ENCODE peak calls at places on chromosome 2, in five cellular contexts. One of them, this sample, is unnamed.
A peak's percentile ranks its signal among the peaks of the same experiment; 100 is the strongest.

GRCh38 chr2:196075196-196075595 is 6.6 kb upstream of the DNAH7 start:
- DNase-seq in right lobe of liver: no peak
- DNase-seq in IMR-90: peak; percentile 38
- DNase-seq in thyroid gland: no peak
- DNase-seq in right atrium auricular region: no peak
- DNase-seq in this sample: no peak

GRCh38 chr2:65537651-65538385 is 105.4 kb upstream of the SPRED2 start:
- DNase-seq in right lobe of liver: no peak
- DNase-seq in IMR-90: peak; percentile 34
- DNase-seq in thyroid gland: no peak
- DNase-seq in right atrium auricular region: no peak
- DNase-seq in this sample: no peak

GRCh38 chr2:152403395-152403794 is 68.4 kb downstream of the FMNL2 start:
- DNase-seq in right lobe of liver: no peak
- DNase-seq in IMR-90: no peak
- DNase-seq in thyroid gland: no peak
- DNase-seq in right atrium auricular region: no peak
- DNase-seq in this sample: no peak

GRCh38 chr2:30301551-30301950 is 70.2 kb downstream of the LBH start:
- DNase-seq in right lobe of liver: no peak
- DNase-seq in IMR-90: peak; percentile 93
- DNase-seq in thyroid gland: peak; percentile 26
- DNase-seq in right atrium auricular region: no peak
- DNase-seq in this sample: no peak

GRCh38 chr2:181594322-181594721 is 62.6 kb downstream of the CERKL start:
- DNase-seq in right lobe of liver: no peak
- DNase-seq in IMR-90: no peak
- DNase-seq in thyroid gland: no peak
- DNase-seq in right atrium auricular region: no peak
- DNase-seq in this sample: no peak

GRCh38 chr2:149087751-149088150 is 49.3 kb downstream of the LYPD6B start:
- DNase-seq in right lobe of liver: no peak
- DNase-seq in IMR-90: no peak
- DNase-seq in thyroid gland: no peak
- DNase-seq in right atrium auricular region: no peak
- DNase-seq in this sample: no peak

GRCh38 chr2:128710242-128710641 is 391.6 kb upstream of the HS6ST1 start:
- DNase-seq in right lobe of liver: no peak
- DNase-seq in IMR-90: no peak
- DNase-seq in thyroid gland: no peak
- DNase-seq in right atrium auricular region: peak; percentile 11
- DNase-seq in this sample: no peak

GRCh38 chr2:207748993-207749392 is 20.7 kb downstream of the FZD5 start:
- DNase-seq in right lobe of liver: no peak
- DNase-seq in IMR-90: no peak
- DNase-seq in thyroid gland: no peak
- DNase-seq in right atrium auricular region: no peak
- DNase-seq in this sample: no peak

GRCh38 chr2:162821176-162821575 is 17.4 kb downstream of the KCNH7 start:
- DNase-seq in right lobe of liver: no peak
- DNase-seq in IMR-90: no peak
- DNase-seq in thyroid gland: no peak
- DNase-seq in right atrium auricular region: no peak
- DNase-seq in this sample: no peak

GRCh38 chr2:195945056-195945455 is 123.6 kb downstream of the DNAH7 start:
- DNase-seq in right lobe of liver: no peak
- DNase-seq in IMR-90: no peak
- DNase-seq in thyroid gland: no peak
- DNase-seq in right atrium auricular region: no peak
- DNase-seq in this sample: no peak

GRCh38 chr2:226683196-226683595 is 116.4 kb downstream of the IRS1 start:
- DNase-seq in right lobe of liver: no peak
- DNase-seq in IMR-90: peak; percentile 28
- DNase-seq in thyroid gland: no peak
- DNase-seq in right atrium auricular region: no peak
- DNase-seq in this sample: no peak

GRCh38 chr2:177171418-177171865 is 41.2 kb upstream of the HNRNPA3 start:
- DNase-seq in right lobe of liver: no peak
- DNase-seq in IMR-90: no peak
- DNase-seq in thyroid gland: no peak
- DNase-seq in right atrium auricular region: no peak
- DNase-seq in this sample: no peak

GRCh38 chr2:43010428-43011141 is 215.8 kb downstream of the ZFP36L2 start:
- DNase-seq in right lobe of liver: no peak
- DNase-seq in IMR-90: peak; percentile 20
- DNase-seq in thyroid gland: no peak
- DNase-seq in right atrium auricular region: no peak
- DNase-seq in this sample: peak; percentile 40

GRCh38 chr2:154240921-154241379 is 369.2 kb downstream of the GALNT13 start:
- DNase-seq in right lobe of liver: peak; percentile 41
- DNase-seq in IMR-90: no peak
- DNase-seq in thyroid gland: no peak
- DNase-seq in right atrium auricular region: no peak
- DNase-seq in this sample: no peak

GRCh38 chr2:69716555-69717120 is 25.3 kb upstream of the ANXA4 start:
- DNase-seq in right lobe of liver: no peak
- DNase-seq in IMR-90: peak; percentile 71
- DNase-seq in thyroid gland: no peak
- DNase-seq in right atrium auricular region: no peak
- DNase-seq in this sample: no peak

GRCh38 chr2:123513351-123513750 is 511.7 kb upstream of the CNTNAP5 start:
- DNase-seq in right lobe of liver: no peak
- DNase-seq in IMR-90: no peak
- DNase-seq in thyroid gland: no peak
- DNase-seq in right atrium auricular region: no peak
- DNase-seq in this sample: no peak

GRCh38 chr2:15359716-15360531 is 201.2 kb downstream of the NBAS start:
- DNase-seq in right lobe of liver: no peak
- DNase-seq in IMR-90: peak; percentile 93
- DNase-seq in thyroid gland: no peak
- DNase-seq in right atrium auricular region: no peak
- DNase-seq in this sample: no peak

GRCh38 chr2:58140508-58141072 is 94.0 kb downstream of the VRK2 start:
- DNase-seq in right lobe of liver: no peak
- DNase-seq in IMR-90: peak; percentile 81
- DNase-seq in thyroid gland: no peak
- DNase-seq in right atrium auricular region: no peak
- DNase-seq in this sample: no peak

GRCh38 chr2:8885449-8886196 is 48.2 kb upstream of the KIDINS220 start:
- DNase-seq in right lobe of liver: no peak
- DNase-seq in IMR-90: no peak
- DNase-seq in thyroid gland: no peak
- DNase-seq in right atrium auricular region: no peak
- DNase-seq in this sample: no peak

GRCh38 chr2:137964066-137964858 is at the start of gene HNMT:
- DNase-seq in right lobe of liver: peak; percentile 66
- DNase-seq in IMR-90: peak; percentile 55
- DNase-seq in thyroid gland: peak; percentile 4
- DNase-seq in right atrium auricular region: peak; percentile 73
- DNase-seq in this sample: peak; percentile 78

GRCh38 chr2:142872900-142873724 is 4.4 kb upstream of the KYNU start:
- DNase-seq in right lobe of liver: no peak
- DNase-seq in IMR-90: peak; percentile 97
- DNase-seq in thyroid gland: no peak
- DNase-seq in right atrium auricular region: no peak
- DNase-seq in this sample: no peak

GRCh38 chr2:46378616-46379015 is 81.4 kb downstream of the EPAS1 start:
- DNase-seq in right lobe of liver: no peak
- DNase-seq in IMR-90: no peak
- DNase-seq in thyroid gland: no peak
- DNase-seq in right atrium auricular region: no peak
- DNase-seq in this sample: no peak

GRCh38 chr2:46377287-46377605 is 80.0 kb downstream of the EPAS1 start:
- DNase-seq in right lobe of liver: no peak
- DNase-seq in IMR-90: no peak
- DNase-seq in thyroid gland: no peak
- DNase-seq in right atrium auricular region: no peak
- DNase-seq in this sample: peak; percentile 58

GRCh38 chr2:46379213-46380037 is 82.2 kb downstream of the EPAS1 start:
- DNase-seq in right lobe of liver: no peak
- DNase-seq in IMR-90: peak; percentile 59
- DNase-seq in thyroid gland: no peak
- DNase-seq in right atrium auricular region: no peak
- DNase-seq in this sample: no peak

GRCh38 chr2:46376586-46377286 is 79.5 kb downstream of the EPAS1 start:
- DNase-seq in right lobe of liver: no peak
- DNase-seq in IMR-90: no peak
- DNase-seq in thyroid gland: no peak
- DNase-seq in right atrium auricular region: no peak
- DNase-seq in this sample: no peak

DNA sequence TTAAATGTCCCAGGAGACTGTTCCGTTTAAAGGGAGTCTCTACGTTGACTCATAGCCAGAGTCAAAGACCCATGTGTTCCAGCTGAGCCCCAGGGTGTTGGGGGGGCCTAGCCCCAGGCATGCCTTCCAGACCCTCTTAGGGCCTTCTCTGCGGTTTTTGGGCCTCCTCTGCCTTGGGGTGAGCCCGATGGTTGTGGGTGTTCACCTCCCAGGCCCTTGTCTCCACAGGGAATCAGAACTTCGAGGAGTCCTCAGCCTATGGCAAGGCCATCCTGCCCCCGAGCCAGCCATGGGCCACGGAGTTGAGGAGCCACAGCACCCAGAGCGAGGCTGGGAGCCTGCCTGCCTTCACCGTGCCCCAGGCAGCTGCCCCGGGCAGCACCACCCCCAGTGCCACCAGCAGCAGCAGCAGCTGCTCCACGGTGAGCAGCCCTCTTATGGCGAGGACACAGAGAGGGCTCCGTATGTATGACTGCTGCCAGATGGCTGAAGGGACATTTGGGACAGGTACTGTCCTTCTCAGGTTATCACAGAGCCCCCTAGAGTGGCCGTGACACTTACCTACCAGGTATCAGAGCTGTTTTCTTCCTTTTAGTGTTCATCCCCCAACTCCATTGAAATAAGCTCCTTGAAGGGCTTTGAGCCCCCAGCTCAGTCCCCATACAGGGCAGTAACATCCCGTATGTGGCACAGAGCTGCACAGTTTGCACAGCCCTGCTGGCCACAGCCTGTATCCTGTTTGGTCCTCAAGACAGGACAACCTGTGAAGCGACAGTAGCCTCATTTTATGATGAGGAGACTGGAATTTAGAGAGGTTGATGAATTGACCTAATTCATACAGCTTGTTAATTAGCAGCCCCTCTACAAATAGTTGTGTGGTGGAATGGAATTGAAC is 80.7 kb downstream of the EPAS1 start:
- DNase-seq in right lobe of liver: no peak
- DNase-seq in IMR-90: no peak
- DNase-seq in thyroid gland: no peak
- DNase-seq in right atrium auricular region: no peak
- DNase-seq in this sample: no peak
- H3K36me3 ChIP-seq in right lobe of liver: peaks cover 97% of the 10 kb centered on the region
- H3K36me3 ChIP-seq in IMR-90: peaks cover 86% of the 10 kb centered on the region
- H3K36me3 ChIP-seq in thyroid gland: peaks cover 88% of the 10 kb centered on the region
- H3K36me3 ChIP-seq in right atrium auricular region: peaks cover 100% of the 10 kb centered on the region
- H3K36me3 ChIP-seq in this sample: peaks cover 95% of the 10 kb centered on the region

GRCh38 chr2:28389399-28390240 is 3.0 kb upstream of the FOSL2 start:
- DNase-seq in right lobe of liver: no peak
- DNase-seq in IMR-90: no peak
- DNase-seq in thyroid gland: no peak
- DNase-seq in right atrium auricular region: no peak
- DNase-seq in this sample: no peak
- TF ChIP-seq CTCF in right lobe of liver: no peak
- TF ChIP-seq CTCF in IMR-90: no peak
- TF ChIP-seq CTCF in thyroid gland: no peak
- TF ChIP-seq CTCF in right atrium auricular region: no peak
- TF ChIP-seq CTCF in this sample: no peak

GRCh38 chr2:189465478-189465877 is 24.2 kb downstream of the WDR75 start:
- DNase-seq in right lobe of liver: no peak
- DNase-seq in IMR-90: no peak
- DNase-seq in thyroid gland: no peak
- DNase-seq in right atrium auricular region: no peak
- DNase-seq in this sample: no peak

GRCh38 chr2:189467593-189467992 is 26.3 kb downstream of the WDR75 start:
- DNase-seq in right lobe of liver: no peak
- DNase-seq in IMR-90: no peak
- DNase-seq in thyroid gland: no peak
- DNase-seq in right atrium auricular region: no peak
- DNase-seq in this sample: no peak

GRCh38 chr2:189466046-189466445 is 24.8 kb downstream of the WDR75 start:
- DNase-seq in right lobe of liver: no peak
- DNase-seq in IMR-90: no peak
- DNase-seq in thyroid gland: no peak
- DNase-seq in right atrium auricular region: no peak
- DNase-seq in this sample: no peak

GRCh38 chr2:189467160-189467559 is 25.9 kb downstream of the WDR75 start:
- DNase-seq in right lobe of liver: no peak
- DNase-seq in IMR-90: no peak
- DNase-seq in thyroid gland: no peak
- DNase-seq in right atrium auricular region: no peak
- DNase-seq in this sample: no peak

GRCh38 chr2:189466656-189467055 is 25.4 kb downstream of the WDR75 start:
- DNase-seq in right lobe of liver: no peak
- DNase-seq in IMR-90: peak; percentile 50
- DNase-seq in thyroid gland: no peak
- DNase-seq in right atrium auricular region: no peak
- DNase-seq in this sample: no peak
- H3K36me3 ChIP-seq in right lobe of liver: peaks cover 41% of the 10 kb centered on the region
- H3K36me3 ChIP-seq in IMR-90: peaks cover 30% of the 10 kb centered on the region
- H3K36me3 ChIP-seq in thyroid gland: peaks cover 46% of the 10 kb centered on the region
- H3K36me3 ChIP-seq in right atrium auricular region: peaks cover 60% of the 10 kb centered on the region
- H3K36me3 ChIP-seq in this sample: peaks cover 94% of the 10 kb centered on the region

GRCh38 chr2:231709981-231710750 is 1.8 kb downstream of the PTMA start:
- DNase-seq in right lobe of liver: peak; percentile 88
- DNase-seq in IMR-90: peak; percentile 80
- DNase-seq in thyroid gland: peak; percentile 83
- DNase-seq in right atrium auricular region: peak; percentile 81
- DNase-seq in this sample: peak; percentile 89
- TF ChIP-seq CTCF in right lobe of liver: peak; percentile 99
- TF ChIP-seq CTCF in IMR-90: peak; percentile 98
- TF ChIP-seq CTCF in thyroid gland: peak; percentile 99
- TF ChIP-seq CTCF in right atrium auricular region: peak; percentile 88
- TF ChIP-seq CTCF in this sample: peak; percentile 97

DNA sequence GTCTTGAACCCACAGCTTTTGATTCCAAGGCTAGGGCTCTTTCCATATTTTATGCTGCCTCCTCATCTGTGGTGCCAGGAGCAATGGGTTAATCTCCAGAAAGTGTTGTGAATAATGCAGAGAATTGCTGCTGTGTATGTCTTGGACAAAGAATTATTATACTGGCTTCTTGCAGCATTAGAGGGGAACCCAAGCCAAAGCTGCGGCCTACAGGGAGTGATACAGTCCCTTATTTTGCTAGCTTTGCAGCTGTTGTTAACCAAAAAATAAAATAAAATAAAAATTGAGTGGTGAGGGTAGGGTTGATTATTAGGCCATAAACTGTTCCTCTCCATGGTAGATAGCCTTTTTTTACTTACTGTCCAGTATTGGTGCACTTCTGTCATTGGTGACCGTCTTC is 16.7 kb downstream of the WIPF1 start:
- DNase-seq in right lobe of liver: no peak
- DNase-seq in IMR-90: no peak
- DNase-seq in thyroid gland: no peak
- DNase-seq in right atrium auricular region: no peak
- DNase-seq in this sample: no peak
- H3K36me3 ChIP-seq in right lobe of liver: no peaks in the 10 kb centered on the region
- H3K36me3 ChIP-seq in IMR-90: peaks cover 12% of the 10 kb centered on the region
- H3K36me3 ChIP-seq in thyroid gland: no peaks in the 10 kb centered on the region
- H3K36me3 ChIP-seq in right atrium auricular region: peaks cover 32% of the 10 kb centered on the region
- H3K36me3 ChIP-seq in this sample: peaks cover 7% of the 10 kb centered on the region

This sample was measured in suprapubic skin.